ENCODE peak calls at places on chromosomes 13 and 19, in nine cellular contexts. One of them, this sample, is unnamed.

GRCh38 chr19:58395220-58395978 is at the start of gene RNF225:
- DNase-seq in psoas muscle: no peak
- DNase-seq in GM12865: peak
- DNase-seq in uterus: no peak
- DNase-seq in GM20000: peak
- DNase-seq in IMR-90: no peak
- DNase-seq in HFFc6: no peak
- DNase-seq in heart left ventricle: no peak
- DNase-seq in CD4-positive, alpha-beta T cell: no peak
- DNase-seq in this sample: no peak

GRCh38 chr19:51456541-51457290 is 1.5 kb downstream of the SIGLEC8 start:
- DNase-seq in IMR-90: no peak
- DNase-seq in psoas muscle: no peak
- DNase-seq in heart left ventricle: no peak
- DNase-seq in uterus: no peak
- DNase-seq in GM20000: no peak
- DNase-seq in HFFc6: no peak
- DNase-seq in CD4-positive, alpha-beta T cell: no peak
- DNase-seq in GM12865: no peak
- DNase-seq in this sample: no peak

GRCh38 chr13:32022292-32022691 is 9.3 kb upstream of the FRY start:
- DNase-seq in GM12865: no peak
- DNase-seq in HFFc6: no peak
- DNase-seq in uterus: peak
- DNase-seq in CD4-positive, alpha-beta T cell: no peak
- DNase-seq in GM20000: no peak
- DNase-seq in IMR-90: no peak
- DNase-seq in psoas muscle: no peak
- DNase-seq in heart left ventricle: peak
- DNase-seq in this sample: no peak

GRCh38 chr19:40862785-40863184 is 12.5 kb upstream of the CYP2A6 start:
- DNase-seq in CD4-positive, alpha-beta T cell: no peak
- DNase-seq in heart left ventricle: no peak
- DNase-seq in uterus: no peak
- DNase-seq in GM20000: no peak
- DNase-seq in psoas muscle: no peak
- DNase-seq in IMR-90: no peak
- DNase-seq in GM12865: no peak
- DNase-seq in HFFc6: peak
- DNase-seq in this sample: no peak

GRCh38 chr13:40668335-40668734 is 1.9 kb upstream of the FOXO1 start:
- DNase-seq in uterus: peak
- DNase-seq in HFFc6: no peak
- DNase-seq in CD4-positive, alpha-beta T cell: peak
- DNase-seq in heart left ventricle: peak
- DNase-seq in GM12865: peak
- DNase-seq in psoas muscle: peak
- DNase-seq in GM20000: peak
- DNase-seq in IMR-90: no peak
- DNase-seq in this sample: peak

GRCh38 chr13:113545455-113545930 is 39.1 kb upstream of the TFDP1 start:
- DNase-seq in IMR-90: peak
- DNase-seq in psoas muscle: no peak
- DNase-seq in GM12865: no peak
- DNase-seq in uterus: no peak
- DNase-seq in CD4-positive, alpha-beta T cell: no peak
- DNase-seq in heart left ventricle: peak
- DNase-seq in GM20000: no peak
- DNase-seq in HFFc6: peak
- DNase-seq in this sample: peak

GRCh38 chr19:50844296-50844935 is 10.3 kb upstream of the KLK3 start:
- DNase-seq in heart left ventricle: no peak
- DNase-seq in GM12865: no peak
- DNase-seq in HFFc6: no peak
- DNase-seq in uterus: no peak
- DNase-seq in psoas muscle: no peak
- DNase-seq in GM20000: no peak
- DNase-seq in IMR-90: no peak
- DNase-seq in CD4-positive, alpha-beta T cell: no peak
- DNase-seq in this sample: no peak

GRCh38 chr19:19329199-19329598 is 8.6 kb downstream of the MAU2 start:
- DNase-seq in uterus: no peak
- DNase-seq in HFFc6: no peak
- DNase-seq in heart left ventricle: no peak
- DNase-seq in GM20000: no peak
- DNase-seq in IMR-90: no peak
- DNase-seq in CD4-positive, alpha-beta T cell: no peak
- DNase-seq in psoas muscle: no peak
- DNase-seq in GM12865: peak
- DNase-seq in this sample: no peak

GRCh38 chr19:39831679-39832078 is 2.3 kb downstream of the DYRK1B start:
- DNase-seq in psoas muscle: no peak
- DNase-seq in uterus: no peak
- DNase-seq in IMR-90: no peak
- DNase-seq in heart left ventricle: no peak
- DNase-seq in GM20000: no peak
- DNase-seq in HFFc6: no peak
- DNase-seq in CD4-positive, alpha-beta T cell: no peak
- DNase-seq in GM12865: no peak
- DNase-seq in this sample: no peak

GRCh38 chr13:50323440-50324070 is 308.3 kb downstream of the KCNRG start:
- DNase-seq in heart left ventricle: no peak
- DNase-seq in IMR-90: peak
- DNase-seq in psoas muscle: no peak
- DNase-seq in HFFc6: peak
- DNase-seq in CD4-positive, alpha-beta T cell: no peak
- DNase-seq in uterus: no peak
- DNase-seq in GM20000: no peak
- DNase-seq in GM12865: no peak
- DNase-seq in this sample: no peak

GRCh38 chr13:112370311-112370710 is 5.8 kb upstream of the SPACA7 start:
- DNase-seq in uterus: no peak
- DNase-seq in IMR-90: no peak
- DNase-seq in psoas muscle: no peak
- DNase-seq in GM20000: no peak
- DNase-seq in GM12865: no peak
- DNase-seq in heart left ventricle: no peak
- DNase-seq in CD4-positive, alpha-beta T cell: no peak
- DNase-seq in HFFc6: no peak
- DNase-seq in this sample: no peak

GRCh38 chr13:98524391-98524790 is 52.5 kb downstream of the STK24 start:
- DNase-seq in heart left ventricle: no peak
- DNase-seq in HFFc6: no peak
- DNase-seq in psoas muscle: no peak
- DNase-seq in GM12865: peak
- DNase-seq in GM20000: no peak
- DNase-seq in CD4-positive, alpha-beta T cell: no peak
- DNase-seq in uterus: no peak
- DNase-seq in IMR-90: no peak
- DNase-seq in this sample: peak

GRCh38 chr13:32737679-32738078 is 151.4 kb downstream of the PDS5B start:
- DNase-seq in GM12865: no peak
- DNase-seq in CD4-positive, alpha-beta T cell: no peak
- DNase-seq in IMR-90: no peak
- DNase-seq in HFFc6: no peak
- DNase-seq in uterus: no peak
- DNase-seq in heart left ventricle: no peak
- DNase-seq in GM20000: no peak
- DNase-seq in psoas muscle: no peak
- DNase-seq in this sample: no peak

GRCh38 chr19:18098891-18099622 is 1.5 kb downstream of the MAST3 start:
- DNase-seq in GM20000: peak
- DNase-seq in uterus: no peak
- DNase-seq in psoas muscle: no peak
- DNase-seq in CD4-positive, alpha-beta T cell: no peak
- DNase-seq in GM12865: peak
- DNase-seq in HFFc6: no peak
- DNase-seq in IMR-90: no peak
- DNase-seq in heart left ventricle: no peak
- DNase-seq in this sample: no peak

GRCh38 chr19:45876411-45877197 is 9.3 kb downstream of the IRF2BP1 start:
- DNase-seq in heart left ventricle: peak
- DNase-seq in IMR-90: peak
- DNase-seq in GM12865: no peak
- DNase-seq in psoas muscle: peak
- DNase-seq in uterus: no peak
- DNase-seq in CD4-positive, alpha-beta T cell: no peak
- DNase-seq in HFFc6: no peak
- DNase-seq in GM20000: peak
- DNase-seq in this sample: peak

GRCh38 chr13:99361197-99361596 is 54.0 kb upstream of the GPR183 start:
- DNase-seq in uterus: no peak
- DNase-seq in heart left ventricle: no peak
- DNase-seq in GM20000: no peak
- DNase-seq in HFFc6: no peak
- DNase-seq in GM12865: no peak
- DNase-seq in psoas muscle: no peak
- DNase-seq in IMR-90: no peak
- DNase-seq in CD4-positive, alpha-beta T cell: no peak
- DNase-seq in this sample: no peak

DNA sequence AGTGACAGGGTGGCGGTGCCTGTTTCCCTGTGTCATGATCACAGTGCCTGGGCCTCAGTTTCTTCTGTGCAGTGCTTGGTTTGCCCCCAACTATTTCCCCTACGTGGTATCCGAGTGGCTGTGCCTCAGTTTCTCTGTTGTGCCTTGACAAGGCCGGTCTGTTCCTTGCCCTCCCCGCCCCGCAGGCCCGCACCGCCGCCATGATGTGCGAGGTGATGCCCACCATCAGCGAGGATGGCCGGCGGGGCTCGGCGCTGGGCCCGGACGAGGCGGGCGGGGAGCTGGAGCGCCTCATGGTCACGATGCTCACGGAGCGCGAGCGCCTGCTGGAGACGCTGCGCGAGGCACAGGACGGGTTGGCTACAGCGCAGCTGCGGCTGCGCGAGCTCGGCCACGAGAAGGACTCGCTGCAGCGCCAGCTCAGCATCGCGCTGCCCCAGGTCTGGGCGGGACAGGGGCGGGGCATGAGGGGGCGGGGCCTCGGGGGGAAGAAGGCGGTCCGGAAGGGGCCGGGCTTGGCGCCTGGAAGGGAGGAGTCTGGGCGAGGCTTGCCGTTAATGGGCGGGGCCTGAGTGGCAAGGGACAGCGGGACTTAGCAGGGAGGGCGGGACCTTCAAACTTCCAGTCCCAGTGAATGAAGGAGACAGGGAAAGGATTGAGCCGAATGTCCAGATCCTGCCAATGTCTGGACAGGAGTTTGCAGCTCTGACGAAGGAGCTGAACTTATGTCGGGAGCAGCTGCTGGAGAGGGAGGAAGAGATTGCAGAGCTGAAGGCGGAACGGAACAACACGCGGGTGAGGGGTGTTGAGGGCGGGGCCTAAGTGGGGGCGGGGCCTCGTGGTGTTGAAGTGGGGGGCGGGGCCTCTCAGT is 8.6 kb downstream of the PPFIA3 start:
- DNase-seq in CD4-positive, alpha-beta T cell: peak
- DNase-seq in GM20000: peak
- DNase-seq in HFFc6: peak
- DNase-seq in IMR-90: peak
- DNase-seq in uterus: peak
- DNase-seq in psoas muscle: peak
- DNase-seq in GM12865: peak
- DNase-seq in heart left ventricle: peak
- DNase-seq in this sample: peak
- TF ChIP-seq CTCF in CD4-positive, alpha-beta T cell: no peak
- TF ChIP-seq CTCF in GM20000: no peak
- TF ChIP-seq CTCF in HFFc6: no peak
- TF ChIP-seq CTCF in IMR-90: peak
- TF ChIP-seq CTCF in uterus: peak
- TF ChIP-seq CTCF in psoas muscle: no peak
- TF ChIP-seq CTCF in GM12865: no peak
- TF ChIP-seq CTCF in heart left ventricle: peak
- TF ChIP-seq CTCF in this sample: no peak

GRCh38 chr13:64510698-64511097 is 2719.4 kb downstream of the PCDH9 start:
- DNase-seq in CD4-positive, alpha-beta T cell: no peak
- DNase-seq in HFFc6: no peak
- DNase-seq in uterus: no peak
- DNase-seq in GM12865: no peak
- DNase-seq in GM20000: no peak
- DNase-seq in IMR-90: no peak
- DNase-seq in psoas muscle: no peak
- DNase-seq in heart left ventricle: no peak
- DNase-seq in this sample: no peak
- TF ChIP-seq CTCF in CD4-positive, alpha-beta T cell: no peak
- TF ChIP-seq CTCF in HFFc6: no peak
- TF ChIP-seq CTCF in uterus: no peak
- TF ChIP-seq CTCF in GM12865: no peak
- TF ChIP-seq CTCF in GM20000: no peak
- TF ChIP-seq CTCF in IMR-90: no peak
- TF ChIP-seq CTCF in psoas muscle: no peak
- TF ChIP-seq CTCF in heart left ventricle: no peak
- TF ChIP-seq CTCF in this sample: no peak

DNA sequence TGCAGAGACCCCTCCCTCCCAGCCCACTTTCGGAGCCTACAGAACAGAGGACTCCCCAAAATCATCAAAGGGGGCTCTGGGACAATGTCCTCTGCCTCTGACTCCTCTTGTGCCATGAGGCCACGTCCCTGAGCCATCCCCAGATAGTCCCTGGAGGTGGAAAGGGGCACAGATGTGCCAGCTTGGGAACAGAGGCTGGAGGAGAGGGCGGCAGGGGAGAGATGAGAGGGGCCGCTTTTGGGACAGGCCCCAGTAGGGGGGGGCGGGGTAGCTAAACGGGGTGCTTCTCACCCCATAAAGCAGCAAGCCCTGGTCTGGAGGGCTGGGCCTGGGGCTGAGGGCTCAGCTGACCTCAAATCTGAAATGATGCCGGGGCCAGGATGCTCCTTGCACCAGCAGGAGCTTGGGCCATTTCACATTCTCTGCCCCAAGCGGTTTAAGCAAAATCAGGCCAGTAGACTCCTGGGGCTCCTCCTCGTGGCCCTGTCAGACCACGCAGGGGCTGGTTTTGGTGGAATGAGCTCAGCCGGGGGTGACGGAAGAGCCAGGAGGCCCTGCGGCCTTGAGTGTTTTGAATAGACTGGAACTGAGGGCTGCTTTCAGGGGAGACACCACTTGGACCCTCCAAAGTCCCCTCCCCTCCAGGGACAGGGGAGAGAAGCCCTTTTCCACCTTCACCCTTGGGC is 27.1 kb downstream of the ONECUT3 start:
- DNase-seq in HFFc6: peak
- DNase-seq in psoas muscle: no peak
- DNase-seq in GM12865: peak
- DNase-seq in CD4-positive, alpha-beta T cell: no peak
- DNase-seq in uterus: no peak
- DNase-seq in GM20000: no peak
- DNase-seq in heart left ventricle: no peak
- DNase-seq in IMR-90: peak
- DNase-seq in this sample: no peak
- TF ChIP-seq CTCF in HFFc6: peak
- TF ChIP-seq CTCF in psoas muscle: no peak
- TF ChIP-seq CTCF in GM12865: no peak
- TF ChIP-seq CTCF in CD4-positive, alpha-beta T cell: no peak
- TF ChIP-seq CTCF in uterus: no peak
- TF ChIP-seq CTCF in GM20000: no peak
- TF ChIP-seq CTCF in heart left ventricle: no peak
- TF ChIP-seq CTCF in IMR-90: peak
- TF ChIP-seq CTCF in this sample: no peak

DNA sequence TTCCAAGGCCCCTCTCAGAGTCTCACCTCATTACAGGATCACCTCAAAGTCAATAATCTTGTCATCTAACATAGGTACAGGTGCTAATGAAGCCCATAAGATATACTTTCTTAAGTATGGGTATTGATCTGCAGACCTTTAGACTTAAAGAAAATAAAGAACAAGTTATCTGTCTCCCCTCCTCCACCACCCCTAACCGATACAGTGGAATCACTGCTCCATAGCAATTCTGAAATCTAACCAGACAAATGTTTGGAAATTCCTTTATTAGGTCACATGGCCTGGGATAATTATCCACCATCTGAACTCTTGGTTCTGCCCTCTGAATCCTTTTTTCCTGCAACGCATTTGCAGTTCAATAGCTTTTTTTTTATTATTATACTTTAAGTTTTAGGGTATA is 4.5 kb upstream of the ZNF470 start:
- DNase-seq in GM12865: no peak
- DNase-seq in CD4-positive, alpha-beta T cell: no peak
- DNase-seq in heart left ventricle: no peak
- DNase-seq in IMR-90: no peak
- DNase-seq in GM20000: no peak
- DNase-seq in psoas muscle: no peak
- DNase-seq in uterus: no peak
- DNase-seq in HFFc6: no peak
- DNase-seq in this sample: no peak
- TF ChIP-seq CTCF in GM12865: no peak
- TF ChIP-seq CTCF in CD4-positive, alpha-beta T cell: no peak
- TF ChIP-seq CTCF in heart left ventricle: no peak
- TF ChIP-seq CTCF in IMR-90: no peak
- TF ChIP-seq CTCF in GM20000: no peak
- TF ChIP-seq CTCF in psoas muscle: no peak
- TF ChIP-seq CTCF in uterus: no peak
- TF ChIP-seq CTCF in HFFc6: no peak
- TF ChIP-seq CTCF in this sample: no peak